ENCODE peak calls at places on chromosome 16, in seven cellular contexts. D is SJSA1, W is esophagus squamous epithelium, R is IMR-90, T is OCI-LY7, E is A549, F is kidney. Z is an unnamed sample. For H3K4me1 and H3K9me3, the result is how much of the 10 kb centered on the place peaks cover.

GRCh38 chr16:86982912-86983311 is 334.3 kb downstream of the C16orf95 start:
- DNase-seq in D (no peak), W (no peak), R (no peak), E (no peak), F (peak), T (no peak), Z (no peak)

GRCh38 chr16:67967183-67967955 is 1.1 kb downstream of the SLC12A4 start:
- DNase-seq in W (no peak), D (no peak), T (peak), R (no peak), E (no peak), F (no peak), Z (peak)

GRCh38 chr16:46974352-46974751 is 878 bp upstream of the DNAJA2 start:
- DNase-seq in F (no peak), D (no peak), R (no peak), T (peak), W (no peak), E (peak), Z (peak)

GRCh38 chr16:20137194-20137593 is 63.5 kb upstream of the GPR139 start:
- DNase-seq in W (no peak), T (no peak), F (no peak), R (no peak), E (no peak), D (no peak), Z (no peak)

GRCh38 chr16:25925466-25925865 is 233.7 kb downstream of the HS3ST4 start:
- DNase-seq in F (no peak), W (no peak), R (no peak), T (no peak), D (no peak), E (no peak), Z (no peak)

GRCh38 chr16:81889896-81890634 is 111.0 kb downstream of the PLCG2 start:
- DNase-seq in F (no peak), W (no peak), E (peak), R (peak), D (peak), T (peak), Z (peak)

GRCh38 chr16:27253526-27253930 is 15.0 kb downstream of the NSMCE1 start:
- DNase-seq in W (no peak), F (no peak), T (no peak), D (no peak), R (peak), E (peak), Z (no peak)

GRCh38 chr16:66894948-66895696 is 14.8 kb downstream of the PDP2 start:
- DNase-seq in E (peak), D (peak), W (peak), R (peak), F (peak), T (peak), Z (peak)

GRCh38 chr16:21937387-21937829 is 15.8 kb upstream of the UQCRC2 start:
- DNase-seq in T (no peak), W (no peak), F (no peak), D (no peak), R (no peak), E (no peak), Z (no peak)

GRCh38 chr16:66365588-66365987 is 903 bp upstream of the CDH5 start:
- DNase-seq in T (no peak), D (no peak), E (no peak), F (no peak), R (peak), W (no peak), Z (no peak)

GRCh38 chr16:87086575-87086974 is 230.6 kb downstream of the C16orf95 start:
- DNase-seq in D (no peak), W (no peak), E (no peak), T (no peak), F (no peak), R (peak), Z (no peak)

GRCh38 chr16:86926146-86926545 is 347.8 kb downstream of the FOXL1 start:
- DNase-seq in W (no peak), R (no peak), F (no peak), E (no peak), D (no peak), T (no peak), Z (no peak)

GRCh38 chr16:7206469-7206868 is 126.2 kb upstream of the RBFOX1 start:
- DNase-seq in D (no peak), R (no peak), E (no peak), W (no peak), F (no peak), T (no peak), Z (no peak)

GRCh38 chr16:12575288-12575687 is 228.4 kb downstream of the CPPED1 start:
- DNase-seq in E (no peak), W (no peak), R (no peak), T (peak), F (no peak), D (no peak), Z (no peak)

GRCh38 chr16:54808890-54809289 is 121.8 kb upstream of the IRX5 start:
- DNase-seq in F (no peak), T (no peak), E (no peak), D (no peak), R (no peak), W (no peak), Z (no peak)

GRCh38 chr16:46947900-46948547 is 25.4 kb downstream of the DNAJA2 start:
- DNase-seq in W (no peak), F (peak), E (peak), R (peak), D (no peak), T (peak), Z (no peak)

GRCh38 chr16:69320731-69321073 is 9.6 kb downstream of the VPS4A start:
- DNase-seq in W (no peak), R (no peak), T (no peak), F (no peak), E (no peak), D (no peak), Z (no peak)

GRCh38 chr16:11325404-11326083 is 19.7 kb upstream of the RMI2 start:
- DNase-seq in E (no peak), D (no peak), T (peak), F (no peak), R (no peak), W (no peak), Z (no peak)
- H3K4me1 ChIP-seq in E (under half), D (half or more), T (half or more), F (under half), R (under half), W (under half), Z (under half)

GRCh38 chr16:3306078-3306477 is 781 bp downstream of the ZNF75A start:
- DNase-seq in F (no peak), W (no peak), E (no peak), T (no peak), R (no peak), D (no peak), Z (no peak)

GRCh38 chr16:3317315-3317999 is 12.2 kb downstream of the ZNF75A start:
- DNase-seq in D (no peak), E (no peak), W (no peak), T (no peak), F (no peak), R (peak), Z (no peak)

DNA sequence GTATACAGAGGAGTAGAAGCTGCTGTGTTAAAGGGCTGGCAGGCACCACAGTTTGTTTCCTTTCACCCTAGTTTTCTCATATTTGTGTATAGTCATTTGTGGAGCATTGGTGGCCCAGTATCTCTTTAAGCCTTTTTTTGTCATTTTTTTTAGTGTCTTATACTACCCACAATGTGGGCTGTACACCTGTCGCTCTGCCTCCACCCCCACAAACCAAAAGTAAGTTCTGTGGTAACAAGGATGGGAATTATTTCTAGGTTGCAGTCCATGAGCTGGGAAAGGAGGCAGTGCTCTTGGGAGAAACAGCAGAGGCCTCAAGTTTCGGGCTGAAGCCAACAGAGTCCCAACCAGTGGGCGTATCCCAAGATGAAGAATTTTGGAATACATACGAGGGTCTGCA is 6.2 kb downstream of the ZNF75A start:
- DNase-seq in W (no peak), E (no peak), T (no peak), D (no peak), F (no peak), R (no peak), Z (no peak)
- H3K9me3 ChIP-seq in W (half or more), E (half or more), T (under half), D (under half), F (half or more), R (half or more), Z (under half)

GRCh38 chr16:694863-695354 is 4.7 kb upstream of the WDR24 start:
- DNase-seq in R (no peak), E (no peak), T (no peak), F (peak), W (no peak), D (no peak), Z (no peak)
- H3K4me3 ChIP-seq in R (no peak), E (peak), T (peak), F (no peak), W (peak), D (no peak), Z (peak)

GRCh38 chr16:85383836-85384825 is 229.0 kb upstream of the GSE1 start:
- DNase-seq in W (no peak), E (no peak), R (no peak), T (no peak), D (peak), F (peak), Z (no peak)
- H3K4me1 ChIP-seq in W (half or more), E (under half), R (under half), T (under half), D (under half), F (under half), Z (under half)

GRCh38 chr16:52851211-52851740 is 201.4 kb downstream of the CHD9NB start:
- DNase-seq in R (no peak), T (no peak), F (no peak), E (no peak), D (no peak), W (no peak), Z (no peak)
- H3K9me3 ChIP-seq in R (under half), T (under half), F (under half), E (under half), D (under half), W (under half), Z (under half)

GRCh38 chr16:73427177-73427576 is 379.2 kb upstream of the ZFHX3 start:
- DNase-seq in T (no peak), E (no peak), F (no peak), W (no peak), D (no peak), R (no peak), Z (no peak)

GRCh38 chr16:73434621-73435020 is 386.7 kb upstream of the ZFHX3 start:
- DNase-seq in D (no peak), F (no peak), E (no peak), W (no peak), R (no peak), T (no peak), Z (no peak)

GRCh38 chr16:73433493-73434307 is 385.8 kb upstream of the ZFHX3 start:
- DNase-seq in T (no peak), D (no peak), E (no peak), F (no peak), R (no peak), W (no peak), Z (no peak)

GRCh38 chr16:73432794-73433455 is 385.0 kb upstream of the ZFHX3 start:
- DNase-seq in T (no peak), D (no peak), F (no peak), W (no peak), E (no peak), R (no peak), Z (no peak)

DNA sequence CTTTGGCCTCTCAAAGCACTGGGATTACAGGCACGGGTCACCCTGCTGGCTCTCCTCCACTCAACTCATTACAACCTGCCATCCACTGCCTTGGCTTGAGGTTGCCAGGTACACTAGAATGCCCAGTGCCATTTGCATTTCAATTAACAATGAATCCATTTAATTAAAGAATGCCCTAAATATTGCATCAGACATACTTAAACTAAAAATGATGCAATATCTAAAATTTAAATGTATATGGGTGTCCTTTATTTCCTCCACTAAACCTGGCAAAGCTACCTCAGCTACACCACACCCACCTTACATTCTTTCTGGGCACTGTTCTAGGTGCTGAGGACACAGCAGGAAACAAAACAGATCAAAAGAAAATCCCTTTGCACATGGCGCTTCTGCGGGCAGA is 382.2 kb upstream of the ZFHX3 start:
- DNase-seq in E (no peak), T (no peak), F (no peak), R (no peak), W (no peak), D (no peak), Z (no peak)
- H3K4me3 ChIP-seq in E (no peak), T (no peak), F (no peak), R (no peak), W (no peak), D (no peak), Z (no peak)

GRCh38 chr16:58085171-58085570 is 44.0 kb downstream of the CFAP20 start:
- DNase-seq in W (no peak), E (no peak), R (no peak), D (no peak), T (no peak), F (no peak), Z (no peak)

GRCh38 chr16:58085584-58086251 is 43.5 kb downstream of the CFAP20 start:
- DNase-seq in F (peak), W (no peak), R (no peak), D (no peak), E (no peak), T (no peak), Z (no peak)

GRCh38 chr16:58087209-58087913 is 41.8 kb downstream of the CFAP20 start:
- DNase-seq in D (no peak), R (no peak), T (no peak), E (no peak), F (peak), W (no peak), Z (no peak)

GRCh38 chr16:58088116-58088515 is 41.1 kb downstream of the CFAP20 start:
- DNase-seq in E (no peak), R (no peak), F (peak), D (no peak), W (no peak), T (no peak), Z (no peak)

DNA sequence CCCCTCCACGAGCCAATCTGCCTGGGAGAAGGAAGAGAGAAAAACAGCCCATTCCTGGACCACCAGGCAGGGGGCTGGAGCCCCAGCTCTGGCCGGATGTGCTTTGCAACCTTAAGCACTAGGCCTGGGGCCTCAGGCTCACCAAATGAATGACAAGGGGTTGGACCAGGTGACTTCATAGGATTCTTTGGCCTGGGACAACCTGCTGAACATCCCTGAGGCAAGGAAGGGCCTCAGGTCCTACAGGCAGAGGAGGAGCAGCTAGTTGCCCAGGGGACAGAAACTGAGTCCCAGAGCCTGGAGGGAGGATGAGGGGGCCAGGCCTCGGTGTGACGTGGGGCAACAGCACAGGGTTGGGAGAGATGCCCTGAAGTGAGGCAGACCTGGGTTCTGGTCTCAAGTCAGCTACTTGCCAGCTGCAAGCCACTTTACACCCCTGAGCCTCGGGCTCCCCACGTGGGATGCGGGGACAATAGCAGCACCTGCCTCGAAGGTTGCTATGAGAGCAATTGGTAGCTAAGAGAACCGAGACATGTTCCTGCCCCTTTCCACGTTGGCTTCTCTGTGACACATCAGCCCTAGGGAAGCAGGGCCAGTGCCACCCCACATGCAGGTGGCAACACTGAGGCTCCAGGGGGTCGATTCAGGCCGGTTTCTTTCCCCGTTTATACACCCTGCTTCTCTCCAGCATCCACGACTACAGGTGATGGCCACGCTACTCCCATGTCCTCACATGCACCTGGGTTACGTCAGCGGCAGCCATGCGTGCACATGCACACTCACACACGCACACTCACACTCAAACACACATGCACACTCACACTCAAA is 42.6 kb downstream of the CFAP20 start:
- DNase-seq in R (no peak), T (no peak), W (no peak), F (peak), D (no peak), E (no peak), Z (no peak)
- H3K4me1 ChIP-seq in R (under half), T (under half), W (under half), F (under half), D (under half), E (under half), Z (under half)

GRCh38 chr16:10402975-10403374 is 17.1 kb downstream of the ATF7IP2 start:
- DNase-seq in W (no peak), T (no peak), F (no peak), E (no peak), D (no peak), R (no peak), Z (no peak)

GRCh38 chr16:10408824-10409381 is 23.0 kb downstream of the ATF7IP2 start:
- DNase-seq in D (no peak), R (no peak), E (no peak), F (no peak), W (no peak), T (peak), Z (no peak)

GRCh38 chr16:10410469-10410868 is 24.6 kb downstream of the ATF7IP2 start:
- DNase-seq in R (no peak), W (no peak), F (no peak), T (no peak), E (no peak), D (no peak), Z (no peak)

DNA sequence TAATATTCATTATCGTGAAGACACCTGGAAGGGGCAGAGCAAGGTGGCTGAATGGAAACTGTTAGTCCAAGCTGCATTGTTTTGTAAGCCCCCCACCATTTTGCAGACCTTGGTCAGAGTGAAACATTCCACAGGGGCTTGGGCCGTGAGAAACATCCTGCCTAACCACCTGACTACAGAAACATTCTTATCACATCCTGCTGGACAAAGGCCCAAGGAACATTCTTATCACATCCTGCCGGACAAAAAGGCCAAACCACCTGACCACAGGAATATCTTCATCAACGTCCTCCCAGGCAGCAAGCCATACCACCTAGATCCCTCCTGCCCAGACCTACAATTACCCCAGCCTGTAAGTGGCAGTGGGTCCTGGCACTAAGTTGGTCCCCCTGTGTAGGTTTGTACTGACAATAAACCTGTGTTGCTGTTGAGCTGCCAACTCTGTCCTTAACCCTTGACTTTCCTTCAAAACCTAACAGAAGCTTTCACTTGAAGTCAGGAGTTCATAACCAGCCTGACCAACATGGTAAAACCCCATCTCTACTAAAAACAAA is 19.6 kb downstream of the ATF7IP2 start:
- DNase-seq in E (no peak), F (no peak), D (no peak), R (peak), T (no peak), W (no peak), Z (no peak)
- H3K9me3 ChIP-seq in E (under half), F (under half), D (under half), R (under half), T (under half), W (under half), Z (under half)

GRCh38 chr16:84195201-84196093 is 4.5 kb downstream of the ADAD2 start:
- DNase-seq in F (peak), R (no peak), E (no peak), D (no peak), W (no peak), T (no peak), Z (no peak)

GRCh38 chr16:84194470-84195200 is 3.7 kb downstream of the ADAD2 start:
- DNase-seq in D (no peak), W (no peak), R (no peak), F (no peak), T (no peak), E (no peak), Z (peak)

GRCh38 chr16:84191466-84191865 is 509 bp downstream of the ADAD2 start:
- DNase-seq in D (no peak), F (peak), R (no peak), T (no peak), W (no peak), E (no peak), Z (no peak)

GRCh38 chr16:84194018-84194417 is 3.1 kb downstream of the ADAD2 start:
- DNase-seq in T (no peak), D (no peak), W (no peak), F (no peak), E (no peak), R (no peak), Z (no peak)

GRCh38 chr16:84193480-84193879 is 2.5 kb downstream of the ADAD2 start:
- DNase-seq in F (no peak), E (no peak), R (no peak), D (no peak), T (no peak), W (no peak), Z (no peak)
- H3K4me3 ChIP-seq in F (no peak), E (no peak), R (no peak), D (no peak), T (no peak), W (no peak), Z (no peak)

GRCh38 chr16:70438983-70439862 is at the start of gene ST3GAL2:
- DNase-seq in F (peak), R (peak), D (peak), W (peak), T (peak), E (peak), Z (peak)

GRCh38 chr16:70442344-70442743 is 3.4 kb upstream of the ST3GAL2 start:
- DNase-seq in F (no peak), T (no peak), W (no peak), R (no peak), E (no peak), D (no peak), Z (no peak)

GRCh38 chr16:70438325-70438982 is 446 bp downstream of the ST3GAL2 start:
- DNase-seq in F (peak), T (no peak), E (no peak), D (no peak), R (no peak), W (no peak), Z (no peak)

GRCh38 chr16:70444249-70445063 is 5.6 kb upstream of the ST3GAL2 start:
- DNase-seq in T (no peak), W (no peak), R (no peak), F (no peak), D (no peak), E (no peak), Z (no peak)

DNA sequence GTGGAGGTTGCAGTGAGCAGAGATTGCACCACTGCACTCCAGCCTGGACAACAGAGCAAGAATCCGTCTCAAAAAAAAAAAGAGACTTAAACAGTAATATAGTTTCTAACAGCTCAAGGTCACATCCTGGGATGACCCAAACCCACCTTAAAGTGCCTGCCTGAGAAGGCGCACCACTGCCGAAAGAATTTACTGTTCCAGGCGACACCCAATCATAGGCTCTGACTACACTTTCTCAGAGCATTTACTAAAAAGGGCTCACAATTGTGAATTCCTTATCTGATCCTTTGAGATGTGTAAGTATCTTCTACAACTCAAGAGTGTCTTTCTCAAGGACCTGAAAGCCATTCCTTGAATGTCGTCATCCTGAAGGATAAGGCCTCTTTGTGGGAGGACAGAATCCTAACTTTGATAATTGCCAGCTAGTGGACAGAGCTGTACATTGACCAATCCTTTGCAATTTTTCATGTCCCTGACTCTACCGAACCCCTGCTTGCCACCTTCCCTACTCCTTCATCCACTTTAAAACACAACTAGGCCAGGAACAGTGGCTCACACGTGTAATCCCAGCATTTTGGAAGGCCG is 2.6 kb upstream of the ST3GAL2 start:
- DNase-seq in D (no peak), W (no peak), F (no peak), T (no peak), E (no peak), R (no peak), Z (no peak)
- H3K4me1 ChIP-seq in D (under half), W (under half), F (under half), T (under half), E (under half), R (under half), Z (under half)